ENCODE peak calls at places on chromosomes 11 and 22, in eight cellular contexts. Z is brain microvascular endothelial cell, U is fibroblast of the aortic adventitia, Q is mucosa of descending colon, O is vagina, S is Peyer's patch, R is psoas muscle, E is A549. M is an unnamed sample.
A peak's percentile ranks its signal among the peaks of the same experiment; 100 is the strongest.

GRCh38 chr22:31537019-31537535 is 40.7 kb downstream of the SFI1 start:
- DNase-seq in E (no peak), O (no peak), Q (no peak), Z (no peak), U (no peak), R (no peak), S (no peak), M (peak; percentile 21)

GRCh38 chr11:79440451-79441158 is at the start of gene TENM4:
- DNase-seq in O (no peak), S (peak; percentile 52), E (no peak), Z (no peak), U (peak; percentile 87), Q (peak; percentile 41), R (peak; percentile 62), M (peak; percentile 67)

GRCh38 chr11:133040289-133040893 is 491.9 kb downstream of the OPCML start:
- DNase-seq in Q (no peak), E (no peak), O (no peak), Z (no peak), S (no peak), U (no peak), R (no peak), M (no peak)

GRCh38 chr11:76984741-76985140 is 49.5 kb upstream of the B3GNT6 start:
- DNase-seq in R (no peak), Z (no peak), S (no peak), Q (no peak), O (no peak), E (no peak), U (no peak), M (no peak)

GRCh38 chr11:539971-540481 is 2.7 kb downstream of the LRRC56 start:
- DNase-seq in Q (no peak), E (no peak), Z (no peak), U (no peak), O (no peak), S (no peak), R (no peak), M (no peak)

GRCh38 chr22:49609207-49609876 is 218.3 kb downstream of the BRD1 start:
- DNase-seq in Q (peak; percentile 5), Z (no peak), O (no peak), S (no peak), U (no peak), E (no peak), R (no peak), M (no peak)

GRCh38 chr22:28931844-28932561 is 48.6 kb downstream of the ZNRF3 start:
- DNase-seq in R (no peak), Q (no peak), Z (no peak), S (no peak), U (no peak), O (no peak), E (no peak), M (no peak)

GRCh38 chr11:27857588-27857987 is 157.3 kb upstream of the BDNF start:
- DNase-seq in R (no peak), Z (no peak), Q (no peak), E (no peak), S (no peak), O (no peak), U (no peak), M (no peak)

GRCh38 chr11:61602775-61603569 is 22.1 kb upstream of the SYT7 start:
- DNase-seq in O (no peak), Q (peak; percentile 71), E (no peak), U (peak; percentile 98), Z (peak; percentile 66), R (peak; percentile 84), S (no peak), M (peak; percentile 91)

GRCh38 chr11:54979375-54979774 is 272.7 kb downstream of the OR4A5 start:
- DNase-seq in Z (no peak), R (no peak), O (no peak), U (no peak), E (no peak), Q (no peak), S (no peak), M (no peak)

GRCh38 chr22:37212174-37212906 is at the start of gene SSTR3:
- DNase-seq in Q (no peak), Z (no peak), S (no peak), E (no peak), U (no peak), R (no peak), O (no peak), M (no peak)

GRCh38 chr11:26649884-26650283 is 72.0 kb downstream of the SLC5A12 start:
- DNase-seq in U (peak; percentile 80), O (no peak), Z (peak; percentile 73), Q (peak; percentile 19), E (peak; percentile 55), S (no peak), R (no peak), M (peak; percentile 83)

GRCh38 chr11:70477607-70478006 is 79.3 kb downstream of the CTTN start:
- DNase-seq in O (no peak), S (no peak), U (no peak), Q (no peak), E (no peak), R (no peak), Z (no peak), M (no peak)

GRCh38 chr11:63769719-63770443 is 1.3 kb upstream of the ZFTA start:
- DNase-seq in Z (no peak), Q (peak; percentile 26), O (no peak), R (no peak), E (no peak), S (no peak), U (no peak), M (no peak)

GRCh38 chr22:21650280-21650679 is 8.2 kb downstream of the SDF2L1 start:
- DNase-seq in R (no peak), O (no peak), Z (no peak), S (no peak), E (no peak), Q (no peak), U (no peak), M (no peak)

GRCh38 chr22:20520093-20520511 is 12.7 kb downstream of the MED15 start:
- DNase-seq in E (no peak), U (no peak), Q (no peak), Z (peak; percentile 76), R (no peak), O (no peak), S (no peak), M (peak; percentile 38)

GRCh38 chr11:10605941-10606381 is 37.5 kb upstream of the LYVE1 start:
- DNase-seq in O (no peak), Q (no peak), Z (peak; percentile 74), E (no peak), U (peak; percentile 67), S (peak; percentile 59), R (peak; percentile 50), M (peak; percentile 85)

GRCh38 chr11:65553301-65554001 is 4.7 kb downstream of the LTBP3 start:
- DNase-seq in R (no peak), S (peak; percentile 72), O (no peak), Z (no peak), Q (peak; percentile 64), E (no peak), U (no peak), M (no peak)

GRCh38 chr11:85590848-85591483 is 36.2 kb downstream of the DLG2 start:
- DNase-seq in O (no peak), Z (peak; percentile 2), R (no peak), E (peak; percentile 51), U (peak; percentile 45), Q (no peak), S (no peak), M (peak; percentile 38)

GRCh38 chr11:34358666-34359547 is 1.1 kb upstream of the ABTB2 start:
- DNase-seq in Z (peak; percentile 74), Q (peak; percentile 75), O (no peak), R (peak; percentile 69), E (peak; percentile 82), S (peak; percentile 81), U (peak; percentile 87), M (peak; percentile 84)

GRCh38 chr22:30332994-30333706 is 6.4 kb upstream of the TBC1D10A start:
- DNase-seq in O (no peak), R (no peak), Z (no peak), S (no peak), U (no peak), Q (no peak), E (no peak), M (no peak)

GRCh38 chr11:58268142-58268541 is at the start of gene OR10W1:
- DNase-seq in E (no peak), Z (no peak), Q (no peak), O (no peak), R (no peak), S (no peak), U (no peak), M (no peak)

GRCh38 chr11:115605397-115606222 is 101.4 kb upstream of the CADM1 start:
- DNase-seq in E (no peak), Q (no peak), Z (no peak), S (no peak), R (no peak), O (no peak), U (no peak), M (no peak)

GRCh38 chr22:38257170-38257569 is 15.6 kb downstream of the TMEM184B start:
- DNase-seq in E (no peak), O (no peak), R (no peak), Z (no peak), U (peak; percentile 82), S (no peak), Q (no peak), M (peak; percentile 82)
- H3K4me3 ChIP-seq in E (no peak overlapping the region), O (peak overlapping the region; percentile 26), R (peak overlapping the region; percentile 15), Z (no peak overlapping the region), U (peak overlapping the region; percentile 45), S (no peak overlapping the region), Q (no peak overlapping the region), M (peak overlapping the region; percentile 28)

DNA sequence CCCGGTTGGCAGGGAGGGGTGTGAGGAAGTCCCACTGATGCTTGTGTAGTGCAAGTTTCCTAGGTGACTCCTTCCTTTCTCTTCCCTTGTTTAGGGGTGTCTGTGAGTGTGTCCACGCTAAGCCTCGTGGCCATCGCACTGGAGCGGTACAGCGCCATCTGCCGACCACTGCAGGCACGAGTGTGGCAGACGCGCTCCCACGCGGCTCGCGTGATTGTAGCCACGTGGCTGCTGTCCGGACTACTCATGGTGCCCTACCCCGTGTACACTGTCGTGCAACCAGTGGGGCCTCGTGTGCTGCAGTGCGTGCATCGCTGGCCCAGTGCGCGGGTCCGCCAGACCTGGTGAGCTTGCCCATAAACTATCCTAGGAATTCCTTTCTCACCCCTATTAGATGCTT is 10.4 kb downstream of the CCKBR start:
- DNase-seq in Z (no peak), R (no peak), S (no peak), O (no peak), E (no peak), U (no peak), Q (peak; percentile 23), M (no peak)
- TF ChIP-seq CTCF in Z (peak; percentile 13), R (no peak), S (no peak), O (no peak), E (no peak), U (no peak), Q (no peak), M (no peak)

GRCh38 chr22:22720724-22721261 is 76.4 kb downstream of the GGTLC2 start:
- DNase-seq in S (peak; percentile 64), U (peak; percentile 13), E (no peak), R (no peak), Z (no peak), Q (no peak), O (no peak), M (peak; percentile 42)
- H3K4me3 ChIP-seq in S (no peak overlapping the region), U (no peak overlapping the region), E (no peak overlapping the region), R (no peak overlapping the region), Z (no peak overlapping the region), Q (no peak overlapping the region), O (no peak overlapping the region), M (no peak overlapping the region)

DNA sequence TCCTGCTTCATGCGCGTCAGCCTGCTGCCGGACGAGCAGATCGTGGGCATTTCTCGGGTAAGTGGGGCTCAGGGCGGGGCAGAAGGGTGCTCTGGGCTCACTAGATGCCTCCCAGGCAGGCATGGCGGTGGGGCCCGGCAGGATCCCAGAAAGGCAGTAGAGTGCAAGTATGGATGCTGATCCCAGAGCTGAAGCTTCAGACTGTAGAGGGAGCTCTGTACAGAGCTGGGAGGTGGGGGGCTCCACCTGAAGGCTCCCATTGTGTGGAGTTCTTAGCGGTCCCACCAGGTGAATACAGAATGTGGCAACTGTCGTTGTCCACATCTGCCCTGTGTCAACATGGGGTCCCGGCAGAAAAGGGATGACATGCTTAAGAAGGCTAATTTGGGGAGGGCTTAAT is 16.5 kb upstream of the RHOD start:
- DNase-seq in Q (no peak), U (no peak), Z (no peak), R (no peak), S (no peak), E (no peak), O (no peak), M (no peak)
- TF ChIP-seq CTCF in Q (no peak), U (no peak), Z (peak; percentile 18), R (no peak), S (no peak), E (no peak), O (no peak), M (no peak)

M was measured in fibroblast of pulmonary artery.